ENCODE peak calls at places on chromosomes 6 and 20, in nine cellular contexts. U is H1, V is GM10248, J is cardiac muscle cell, P is astrocyte, M is colonic mucosa, O is activated B cell treated with CpG ODN at 0.5 μM for 24 hours, H is thyroid gland, K is mesothelial cell of epicardium. Z is an unnamed sample.

GRCh38 chr6:123062645-123063044 is 66.6 kb downstream of the CLVS2 start:
- DNase-seq in U (peak), V (no peak), J (no peak), P (no peak), M (no peak), O (no peak), H (no peak), K (no peak), Z (no peak)

GRCh38 chr20:57883761-57884160 is 173.9 kb upstream of the PMEPA1 start:
- DNase-seq in U (no peak), V (no peak), J (no peak), P (no peak), M (no peak), O (no peak), H (no peak), K (no peak), Z (no peak)

GRCh38 chr20:58342104-58342945 is 32.8 kb downstream of the RAB22A start:
- DNase-seq in U (no peak), V (no peak), J (peak), P (peak), M (no peak), O (no peak), H (no peak), K (no peak), Z (no peak)

GRCh38 chr6:97697450-97697849 is 414.4 kb upstream of the MMS22L start:
- DNase-seq in U (no peak), V (no peak), J (peak), P (peak), M (no peak), O (no peak), H (no peak), K (no peak), Z (no peak)

GRCh38 chr6:81861281-81861680 is 108.8 kb upstream of the TENT5A start:
- DNase-seq in U (no peak), V (no peak), J (no peak), P (no peak), M (no peak), O (no peak), H (no peak), K (no peak), Z (no peak)

GRCh38 chr6:85644374-85644762 is 1.7 kb upstream of the SYNCRIP start:
- DNase-seq in U (no peak), V (no peak), J (no peak), P (no peak), M (no peak), O (no peak), H (no peak), K (no peak), Z (no peak)

GRCh38 chr6:35167505-35167904 is 26.4 kb upstream of the TCP11 start:
- DNase-seq in U (no peak), V (no peak), J (no peak), P (no peak), M (no peak), O (no peak), H (no peak), K (no peak), Z (no peak)

GRCh38 chr6:7865811-7866210 is 44.8 kb downstream of the TXNDC5 start:
- DNase-seq in U (no peak), V (no peak), J (peak), P (no peak), M (no peak), O (no peak), H (no peak), K (no peak), Z (no peak)

GRCh38 chr20:50510706-50511401 is 671 bp downstream of the PTPN1 start:
- DNase-seq in U (no peak), V (no peak), J (no peak), P (no peak), M (peak), O (peak), H (no peak), K (no peak), Z (peak)

GRCh38 chr6:42263165-42263852 is 45.6 kb upstream of the MRPS10 start:
- DNase-seq in U (no peak), V (no peak), J (no peak), P (peak), M (no peak), O (no peak), H (no peak), K (no peak), Z (no peak)
- TF ChIP-seq CTCF in U (no peak), V (no peak), J (no peak), P (no peak), M (no peak), O (no peak), H (no peak), K (no peak), Z (no peak)

DNA sequence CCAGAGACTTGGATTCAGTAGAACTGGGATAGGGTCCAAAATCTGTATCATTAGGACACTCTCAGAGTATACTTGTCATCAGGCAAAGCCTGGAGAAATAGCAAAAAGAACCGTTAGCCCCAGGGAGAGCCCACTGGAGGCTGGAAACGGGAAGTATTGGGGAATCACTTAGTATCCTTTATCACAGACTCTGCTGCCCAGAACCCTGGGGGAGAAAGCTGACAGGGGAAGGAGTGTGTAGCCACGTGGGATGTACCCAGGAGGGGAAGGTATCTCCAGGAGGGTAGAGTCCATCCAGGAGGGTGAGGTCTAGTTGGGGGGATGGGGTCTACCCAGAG is 107.2 kb downstream of the LY86 start:
- DNase-seq in U (no peak), V (no peak), J (peak), P (no peak), M (no peak), O (no peak), H (no peak), K (no peak), Z (no peak)
- TF ChIP-seq CTCF in U (no peak), V (no peak), J (no peak), P (no peak), M (no peak), O (no peak), H (no peak), K (no peak), Z (no peak)

GRCh38 chr20:36633285-36633772 is 12.7 kb downstream of the SLA2 start:
- DNase-seq in U (no peak), V (no peak), J (no peak), P (no peak), M (no peak), O (no peak), H (no peak), K (no peak), Z (no peak)

GRCh38 chr20:36631651-36632050 is 14.3 kb downstream of the SLA2 start:
- DNase-seq in U (no peak), V (no peak), J (no peak), P (no peak), M (no peak), O (no peak), H (no peak), K (no peak), Z (no peak)

GRCh38 chr20:36632487-36633284 is 13.3 kb downstream of the SLA2 start:
- DNase-seq in U (no peak), V (no peak), J (no peak), P (no peak), M (no peak), O (no peak), H (no peak), K (no peak), Z (no peak)

GRCh38 chr20:36632147-36632486 is 13.9 kb downstream of the SLA2 start:
- DNase-seq in U (no peak), V (no peak), J (no peak), P (no peak), M (no peak), O (no peak), H (no peak), K (no peak), Z (no peak)

GRCh38 chr20:36634342-36634741 is 11.7 kb downstream of the SLA2 start:
- DNase-seq in U (no peak), V (no peak), J (no peak), P (no peak), M (no peak), O (no peak), H (no peak), K (no peak), Z (no peak)
- TF ChIP-seq CTCF in U (no peak), V (no peak), J (no peak), P (no peak), M (no peak), O (no peak), H (no peak), K (no peak), Z (no peak)

GRCh38 chr20:3038454-3038853 is 5.0 kb upstream of the GNRH2 start:
- DNase-seq in U (no peak), V (no peak), J (no peak), P (no peak), M (no peak), O (no peak), H (no peak), K (no peak), Z (no peak)
- TF ChIP-seq CTCF in U (no peak), V (no peak), J (no peak), P (no peak), M (no peak), O (no peak), H (no peak), K (no peak), Z (no peak)

Z was measured in upper lobe of right lung.